ENCODE peak calls at places on chromosome 20, in six cellular contexts. One of them, this sample, is unnamed.

GRCh38 chr20:19012671-19013070 is 199.1 kb downstream of the SCP2D1 start:
- DNase-seq in lung microvascular endothelial cell: no peak
- DNase-seq in stimulated activated CD4-positive, alpha-beta T cell treated with anti-CD3 and anti-CD28 coated beads, TNF-alpha, amount 100 ng/mL, for 4 hours: no peak
- DNase-seq in pancreas: no peak
- DNase-seq in neuronal stem cell: no peak
- DNase-seq in GM12864: no peak
- DNase-seq in this sample: no peak

GRCh38 chr20:36546111-36546736 is 4.9 kb downstream of the MYL9 start:
- DNase-seq in lung microvascular endothelial cell: no peak
- DNase-seq in stimulated activated CD4-positive, alpha-beta T cell treated with anti-CD3 and anti-CD28 coated beads, TNF-alpha, amount 100 ng/mL, for 4 hours: no peak
- DNase-seq in pancreas: no peak
- DNase-seq in neuronal stem cell: no peak
- DNase-seq in GM12864: no peak
- DNase-seq in this sample: no peak

GRCh38 chr20:12966468-12967085 is 42.2 kb upstream of the SPTLC3 start:
- DNase-seq in lung microvascular endothelial cell: peak; percentile 37
- DNase-seq in stimulated activated CD4-positive, alpha-beta T cell treated with anti-CD3 and anti-CD28 coated beads, TNF-alpha, amount 100 ng/mL, for 4 hours: no peak
- DNase-seq in pancreas: no peak
- DNase-seq in neuronal stem cell: no peak
- DNase-seq in GM12864: no peak
- DNase-seq in this sample: no peak

GRCh38 chr20:10557685-10558084 is 116.1 kb downstream of the JAG1 start:
- DNase-seq in lung microvascular endothelial cell: no peak
- DNase-seq in stimulated activated CD4-positive, alpha-beta T cell treated with anti-CD3 and anti-CD28 coated beads, TNF-alpha, amount 100 ng/mL, for 4 hours: no peak
- DNase-seq in pancreas: no peak
- DNase-seq in neuronal stem cell: no peak
- DNase-seq in GM12864: no peak
- DNase-seq in this sample: no peak

GRCh38 chr20:63703471-63703975 is 4.3 kb downstream of the ARFRP1 start:
- DNase-seq in lung microvascular endothelial cell: no peak
- DNase-seq in stimulated activated CD4-positive, alpha-beta T cell treated with anti-CD3 and anti-CD28 coated beads, TNF-alpha, amount 100 ng/mL, for 4 hours: no peak
- DNase-seq in pancreas: no peak
- DNase-seq in neuronal stem cell: no peak
- DNase-seq in GM12864: no peak
- DNase-seq in this sample: peak; percentile 30

GRCh38 chr20:49578436-49578835 is 10.5 kb upstream of the PTGIS start:
- DNase-seq in lung microvascular endothelial cell: no peak
- DNase-seq in stimulated activated CD4-positive, alpha-beta T cell treated with anti-CD3 and anti-CD28 coated beads, TNF-alpha, amount 100 ng/mL, for 4 hours: no peak
- DNase-seq in pancreas: no peak
- DNase-seq in neuronal stem cell: no peak
- DNase-seq in GM12864: no peak
- DNase-seq in this sample: no peak

GRCh38 chr20:33969563-33969962 is 24.1 kb upstream of the RALY start:
- DNase-seq in lung microvascular endothelial cell: peak; percentile 37
- DNase-seq in stimulated activated CD4-positive, alpha-beta T cell treated with anti-CD3 and anti-CD28 coated beads, TNF-alpha, amount 100 ng/mL, for 4 hours: no peak
- DNase-seq in pancreas: no peak
- DNase-seq in neuronal stem cell: no peak
- DNase-seq in GM12864: no peak
- DNase-seq in this sample: no peak

GRCh38 chr20:46047821-46048220 is 18.8 kb downstream of the SLC12A5 start:
- DNase-seq in lung microvascular endothelial cell: no peak
- DNase-seq in stimulated activated CD4-positive, alpha-beta T cell treated with anti-CD3 and anti-CD28 coated beads, TNF-alpha, amount 100 ng/mL, for 4 hours: no peak
- DNase-seq in pancreas: no peak
- DNase-seq in neuronal stem cell: no peak
- DNase-seq in GM12864: no peak
- DNase-seq in this sample: no peak

GRCh38 chr20:30506100-30506499 is 751.4 kb upstream of the DEFB115 start:
- DNase-seq in lung microvascular endothelial cell: no peak
- DNase-seq in stimulated activated CD4-positive, alpha-beta T cell treated with anti-CD3 and anti-CD28 coated beads, TNF-alpha, amount 100 ng/mL, for 4 hours: no peak
- DNase-seq in pancreas: no peak
- DNase-seq in neuronal stem cell: no peak
- DNase-seq in GM12864: no peak
- DNase-seq in this sample: no peak

GRCh38 chr20:60500038-60500701 is 541.9 kb downstream of the CDH26 start:
- DNase-seq in lung microvascular endothelial cell: no peak
- DNase-seq in stimulated activated CD4-positive, alpha-beta T cell treated with anti-CD3 and anti-CD28 coated beads, TNF-alpha, amount 100 ng/mL, for 4 hours: no peak
- DNase-seq in pancreas: no peak
- DNase-seq in neuronal stem cell: no peak
- DNase-seq in GM12864: no peak
- DNase-seq in this sample: no peak

GRCh38 chr20:23147964-23148720 is 62.0 kb upstream of the CD93 start:
- DNase-seq in lung microvascular endothelial cell: peak; percentile 78
- DNase-seq in stimulated activated CD4-positive, alpha-beta T cell treated with anti-CD3 and anti-CD28 coated beads, TNF-alpha, amount 100 ng/mL, for 4 hours: no peak
- DNase-seq in pancreas: no peak
- DNase-seq in neuronal stem cell: no peak
- DNase-seq in GM12864: peak; percentile 40
- DNase-seq in this sample: no peak

GRCh38 chr20:39132093-39132492 is 169.9 kb downstream of the DHX35 start:
- DNase-seq in lung microvascular endothelial cell: no peak
- DNase-seq in stimulated activated CD4-positive, alpha-beta T cell treated with anti-CD3 and anti-CD28 coated beads, TNF-alpha, amount 100 ng/mL, for 4 hours: no peak
- DNase-seq in pancreas: no peak
- DNase-seq in neuronal stem cell: no peak
- DNase-seq in GM12864: no peak
- DNase-seq in this sample: no peak

GRCh38 chr20:43983359-43983758 is 68.7 kb downstream of the TOX2 start:
- DNase-seq in lung microvascular endothelial cell: no peak
- DNase-seq in stimulated activated CD4-positive, alpha-beta T cell treated with anti-CD3 and anti-CD28 coated beads, TNF-alpha, amount 100 ng/mL, for 4 hours: no peak
- DNase-seq in pancreas: no peak
- DNase-seq in neuronal stem cell: no peak
- DNase-seq in GM12864: no peak
- DNase-seq in this sample: no peak

GRCh38 chr20:52303281-52303950 is 111.8 kb upstream of the ZFP64 start:
- DNase-seq in lung microvascular endothelial cell: no peak
- DNase-seq in stimulated activated CD4-positive, alpha-beta T cell treated with anti-CD3 and anti-CD28 coated beads, TNF-alpha, amount 100 ng/mL, for 4 hours: peak; percentile 19
- DNase-seq in pancreas: no peak
- DNase-seq in neuronal stem cell: no peak
- DNase-seq in GM12864: no peak
- DNase-seq in this sample: no peak

GRCh38 chr20:59787186-59787890 is 146.1 kb downstream of the SYCP2 start:
- DNase-seq in lung microvascular endothelial cell: no peak
- DNase-seq in stimulated activated CD4-positive, alpha-beta T cell treated with anti-CD3 and anti-CD28 coated beads, TNF-alpha, amount 100 ng/mL, for 4 hours: no peak
- DNase-seq in pancreas: no peak
- DNase-seq in neuronal stem cell: no peak
- DNase-seq in GM12864: no peak
- DNase-seq in this sample: no peak

GRCh38 chr20:15144911-15145310 is 807.5 kb upstream of the FLRT3 start:
- DNase-seq in lung microvascular endothelial cell: no peak
- DNase-seq in stimulated activated CD4-positive, alpha-beta T cell treated with anti-CD3 and anti-CD28 coated beads, TNF-alpha, amount 100 ng/mL, for 4 hours: no peak
- DNase-seq in pancreas: no peak
- DNase-seq in neuronal stem cell: no peak
- DNase-seq in GM12864: no peak
- DNase-seq in this sample: no peak

GRCh38 chr20:13292486-13292885 is 71.4 kb downstream of the ISM1 start:
- DNase-seq in lung microvascular endothelial cell: no peak
- DNase-seq in stimulated activated CD4-positive, alpha-beta T cell treated with anti-CD3 and anti-CD28 coated beads, TNF-alpha, amount 100 ng/mL, for 4 hours: no peak
- DNase-seq in pancreas: no peak
- DNase-seq in neuronal stem cell: no peak
- DNase-seq in GM12864: no peak
- DNase-seq in this sample: no peak

GRCh38 chr20:47051936-47052566 is 157.4 kb downstream of the EYA2 start:
- DNase-seq in lung microvascular endothelial cell: no peak
- DNase-seq in stimulated activated CD4-positive, alpha-beta T cell treated with anti-CD3 and anti-CD28 coated beads, TNF-alpha, amount 100 ng/mL, for 4 hours: no peak
- DNase-seq in pancreas: no peak
- DNase-seq in neuronal stem cell: no peak
- DNase-seq in GM12864: no peak
- DNase-seq in this sample: no peak

This sample was measured in ovary.